ENCODE peak calls at places on chromosomes 3 and 15, in ten cellular contexts. Y is fibroblast of mammary gland, D is GM10248, E is MM.1S, T is GM13976, R is neural crest cell, O is cardiac fibroblast, K is osteocyte, W is body of pancreas, G is fibroblast of lung. S is an unnamed sample.

GRCh38 chr15:98868564-98868963 is 139.0 kb downstream of the PGPEP1L start:
- DNase-seq in D (no peak), T (no peak), R (no peak), W (no peak), Y (no peak), K (no peak), G (no peak), E (no peak), O (no peak), S (no peak)

GRCh38 chr3:168249048-168249538 is 153.4 kb upstream of the GOLIM4 start:
- DNase-seq in R (no peak), Y (peak), K (no peak), D (peak), O (no peak), T (peak), G (peak), W (no peak), E (peak), S (no peak)

GRCh38 chr3:5010706-5011554 is 31.7 kb downstream of the BHLHE40 start:
- DNase-seq in R (no peak), W (no peak), G (no peak), O (no peak), E (no peak), Y (peak), K (no peak), T (no peak), D (no peak), S (no peak)

GRCh38 chr15:80072285-80072684 is 12.8 kb downstream of the ZFAND6 start:
- DNase-seq in O (peak), T (peak), K (no peak), E (peak), G (peak), Y (peak), R (no peak), D (peak), W (no peak), S (no peak)

GRCh38 chr15:50506121-50506520 is 40.3 kb downstream of the USP50 start:
- DNase-seq in E (no peak), D (no peak), O (no peak), G (no peak), W (no peak), T (no peak), K (no peak), Y (no peak), R (peak), S (no peak)

GRCh38 chr3:51974963-51975856 is at the start of gene ABHD14A:
- DNase-seq in Y (peak), R (no peak), T (peak), E (peak), W (peak), O (peak), G (peak), D (peak), K (no peak), S (peak)

GRCh38 chr15:77819841-77820728 is 187.4 kb upstream of the LINGO1 start:
- DNase-seq in K (no peak), Y (peak), D (no peak), T (peak), E (peak), O (peak), R (peak), W (no peak), G (no peak), S (no peak)

GRCh38 chr15:78629031-78629715 is 8.4 kb upstream of the CHRNA3 start:
- DNase-seq in D (no peak), K (peak), T (no peak), W (no peak), R (no peak), O (no peak), E (no peak), G (no peak), Y (no peak), S (no peak)

GRCh38 chr3:54951405-54951804 is 23.5 kb upstream of the LRTM1 start:
- DNase-seq in O (peak), K (peak), T (no peak), G (peak), W (peak), Y (peak), D (no peak), R (peak), E (no peak), S (no peak)

GRCh38 chr15:98413973-98414546 is 234.3 kb upstream of the IGF1R start:
- DNase-seq in O (no peak), K (no peak), E (no peak), T (no peak), D (no peak), G (no peak), R (no peak), Y (no peak), W (no peak), S (no peak)

GRCh38 chr3:151443583-151443982 is 17.3 kb downstream of the IGSF10 start:
- DNase-seq in R (no peak), T (no peak), D (no peak), Y (no peak), K (no peak), G (peak), O (no peak), W (no peak), E (no peak), S (no peak)

GRCh38 chr15:41881925-41882688 is 11.7 kb downstream of the SPTBN5 start:
- DNase-seq in E (no peak), Y (no peak), D (no peak), K (no peak), R (no peak), G (no peak), T (no peak), O (no peak), W (peak), S (no peak)

GRCh38 chr3:170423001-170423615 is 4.4 kb downstream of the CLDN11 start:
- DNase-seq in T (no peak), W (no peak), O (no peak), E (no peak), G (no peak), K (no peak), Y (no peak), D (no peak), R (no peak), S (no peak)

GRCh38 chr3:42764561-42765295 is 8.3 kb downstream of the CCDC13 start:
- DNase-seq in K (peak), D (no peak), Y (no peak), T (no peak), W (no peak), R (no peak), E (no peak), O (no peak), G (no peak), S (no peak)

GRCh38 chr15:80849308-80849707 is 70.1 kb downstream of the CEMIP start:
- DNase-seq in K (no peak), O (peak), Y (peak), E (no peak), R (no peak), G (peak), T (no peak), W (no peak), D (no peak), S (no peak)

GRCh38 chr3:138375446-138375845 is 27.1 kb downstream of the MRAS start:
- DNase-seq in T (no peak), Y (no peak), G (no peak), K (no peak), E (no peak), D (no peak), R (no peak), O (no peak), W (no peak), S (no peak)

GRCh38 chr3:153901991-153902390 is 219.2 kb upstream of the ARHGEF26 start:
- DNase-seq in E (no peak), W (no peak), K (no peak), R (no peak), G (no peak), Y (peak), D (no peak), T (no peak), O (peak), S (no peak)

GRCh38 chr3:153897842-153898241 is 223.3 kb upstream of the ARHGEF26 start:
- DNase-seq in D (no peak), O (no peak), Y (no peak), R (no peak), K (no peak), W (no peak), E (peak), G (no peak), T (no peak), S (no peak)

GRCh38 chr3:153901152-153901551 is 220.0 kb upstream of the ARHGEF26 start:
- DNase-seq in R (no peak), K (no peak), W (no peak), T (no peak), Y (peak), O (peak), E (no peak), D (no peak), G (no peak), S (no peak)

GRCh38 chr3:153906366-153906765 is 214.8 kb upstream of the ARHGEF26 start:
- DNase-seq in O (no peak), E (no peak), K (no peak), W (no peak), T (no peak), G (no peak), D (no peak), Y (no peak), R (no peak), S (no peak)

GRCh38 chr3:153903430-153903829 is 217.8 kb upstream of the ARHGEF26 start:
- DNase-seq in K (no peak), Y (no peak), D (no peak), O (no peak), E (no peak), W (no peak), G (no peak), R (no peak), T (no peak), S (no peak)
- TF ChIP-seq CTCF in K (no peak), Y (no peak), D (no peak), O (no peak), E (peak), W (no peak), G (no peak), R (peak), T (no peak), S (no peak)

DNA sequence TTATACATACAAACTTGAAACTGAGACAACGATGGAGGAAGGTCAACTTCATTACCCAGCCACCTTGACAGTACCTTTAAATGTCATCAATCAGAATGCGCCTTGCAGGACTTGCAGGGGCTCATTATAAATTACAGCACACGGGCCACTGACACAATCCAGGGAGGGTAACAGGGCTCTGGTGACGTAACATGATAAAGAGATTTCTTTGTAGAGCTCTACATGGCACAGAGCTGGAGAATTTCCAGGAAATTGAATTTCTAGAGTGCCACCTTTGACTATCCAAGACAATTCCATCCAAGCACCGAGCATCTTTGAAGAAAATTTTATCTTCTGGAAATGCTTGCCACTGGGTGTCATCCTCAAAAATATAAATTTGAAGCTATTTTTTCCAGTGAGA is 486.0 kb downstream of the FOXP1 start:
- DNase-seq in Y (no peak), W (no peak), R (no peak), K (no peak), D (no peak), T (no peak), E (no peak), O (no peak), G (no peak), S (no peak)
- TF ChIP-seq CTCF in Y (no peak), W (no peak), R (no peak), K (no peak), D (no peak), T (no peak), E (no peak), O (no peak), G (no peak), S (no peak)

DNA sequence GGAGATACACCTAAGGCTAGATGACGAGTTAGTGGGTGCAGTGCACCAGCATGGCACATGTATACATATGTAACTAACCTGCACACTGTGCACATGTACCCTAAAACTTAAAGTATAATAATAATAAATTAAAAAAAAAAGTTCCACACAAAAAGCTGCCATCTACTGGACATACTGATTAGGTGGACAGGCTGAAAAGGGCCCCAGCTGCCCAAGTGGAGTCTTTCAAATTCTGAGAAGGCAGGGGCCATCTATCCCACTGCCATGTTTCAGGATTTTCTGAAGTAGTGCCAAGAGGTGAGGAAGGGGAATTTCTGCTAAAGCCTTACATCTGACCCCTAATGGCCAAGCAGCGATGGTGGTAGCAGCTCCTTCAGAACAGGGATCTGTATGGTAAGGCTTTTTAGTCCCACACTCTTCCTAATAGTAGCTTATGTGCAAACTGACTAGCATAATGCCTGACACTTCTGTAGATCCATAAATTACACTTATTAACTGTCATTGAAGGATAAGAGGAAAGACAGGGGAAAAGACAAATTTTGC is 7.7 kb downstream of the FSTL1 start:
- DNase-seq in K (no peak), Y (no peak), T (no peak), E (no peak), G (no peak), R (no peak), W (no peak), D (no peak), O (peak), S (no peak)
- TF ChIP-seq CTCF in K (peak), Y (peak), T (no peak), E (no peak), G (peak), R (peak), W (no peak), D (no peak), O (peak), S (no peak)

DNA sequence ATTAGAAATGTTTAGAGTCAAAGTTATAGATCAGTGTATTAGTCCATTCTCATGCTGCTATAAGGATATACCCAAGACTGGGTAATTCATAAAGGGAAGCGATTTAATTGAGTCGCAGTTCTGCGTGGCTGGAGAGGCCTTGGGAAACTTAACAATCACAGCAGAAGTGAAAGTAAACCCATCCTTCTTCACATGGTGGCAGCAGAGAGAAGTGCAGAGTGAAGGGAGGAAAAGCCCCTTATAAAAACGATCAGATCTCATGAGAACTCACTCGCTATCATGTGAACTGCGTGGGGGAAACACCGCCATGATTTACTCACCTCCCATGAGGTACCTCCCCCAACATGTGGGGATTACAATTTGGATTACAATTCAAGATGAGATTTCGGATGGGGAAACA is 871.5 kb downstream of the DIPK2A start:
- DNase-seq in O (no peak), D (no peak), Y (peak), W (no peak), R (no peak), E (no peak), K (no peak), G (peak), T (no peak), S (no peak)
- TF ChIP-seq CTCF in O (no peak), D (no peak), Y (peak), W (no peak), R (peak), E (peak), K (peak), G (peak), T (no peak), S (no peak)

GRCh38 chr3:149879872-149880271 is 66.9 kb downstream of the RNF13 start:
- DNase-seq in R (peak), Y (peak), G (peak), D (peak), O (peak), E (peak), K (no peak), T (no peak), W (peak), S (no peak)
- TF ChIP-seq CTCF in R (peak), Y (peak), G (peak), D (peak), O (peak), E (peak), K (peak), T (peak), W (no peak), S (peak)

GRCh38 chr15:74378853-74379252 is 11.4 kb upstream of the CYP11A1 start:
- DNase-seq in G (no peak), O (peak), E (no peak), T (no peak), R (no peak), D (peak), Y (no peak), W (no peak), K (no peak), S (no peak)

GRCh38 chr15:74377831-74378766 is 10.7 kb upstream of the CYP11A1 start:
- DNase-seq in W (no peak), K (no peak), E (no peak), R (no peak), D (peak), T (no peak), Y (no peak), G (no peak), O (no peak), S (no peak)

GRCh38 chr15:74376226-74376625 is 8.8 kb upstream of the CYP11A1 start:
- DNase-seq in O (no peak), T (no peak), K (no peak), E (no peak), Y (no peak), G (no peak), D (peak), W (no peak), R (no peak), S (no peak)

GRCh38 chr15:74375303-74375693 is 7.9 kb upstream of the CYP11A1 start:
- DNase-seq in Y (peak), T (peak), O (peak), G (peak), K (peak), D (peak), W (peak), E (peak), R (peak), S (peak)

GRCh38 chr15:74376825-74377581 is 9.6 kb upstream of the CYP11A1 start:
- DNase-seq in T (no peak), E (no peak), W (no peak), R (no peak), O (no peak), Y (no peak), G (no peak), D (peak), K (no peak), S (no peak)
- TF ChIP-seq CTCF in T (no peak), E (no peak), W (no peak), R (no peak), O (no peak), Y (no peak), G (no peak), D (no peak), K (no peak), S (no peak)

GRCh38 chr3:98800401-98800800 is 37.3 kb downstream of the ST3GAL6 start:
- DNase-seq in T (no peak), D (no peak), R (no peak), G (no peak), O (no peak), K (no peak), E (no peak), W (no peak), Y (no peak), S (no peak)

GRCh38 chr3:98798820-98799219 is 35.7 kb downstream of the ST3GAL6 start:
- DNase-seq in E (no peak), T (no peak), D (no peak), K (no peak), R (no peak), Y (no peak), W (no peak), O (no peak), G (no peak), S (no peak)

GRCh38 chr3:98799479-98799878 is 36.3 kb downstream of the ST3GAL6 start:
- DNase-seq in O (no peak), K (no peak), W (no peak), E (no peak), G (no peak), T (no peak), D (no peak), R (no peak), Y (no peak), S (no peak)

GRCh38 chr3:98797905-98798304 is 34.8 kb downstream of the ST3GAL6 start:
- DNase-seq in E (no peak), D (no peak), W (no peak), Y (no peak), R (no peak), K (no peak), T (no peak), G (no peak), O (no peak), S (no peak)

GRCh38 chr3:98801042-98801747 is 38.1 kb downstream of the ST3GAL6 start:
- DNase-seq in K (no peak), O (no peak), G (no peak), T (no peak), R (no peak), E (no peak), D (no peak), Y (no peak), W (no peak), S (no peak)
- TF ChIP-seq CTCF in K (peak), O (peak), G (peak), T (no peak), R (no peak), E (no peak), D (no peak), Y (peak), W (no peak), S (no peak)

GRCh38 chr15:63983071-63983711 is 63.1 kb downstream of the DAPK2 start:
- DNase-seq in T (peak), G (no peak), Y (no peak), O (no peak), R (peak), K (no peak), D (no peak), E (no peak), W (peak), S (no peak)
- TF ChIP-seq CTCF in T (no peak), G (peak), Y (peak), O (no peak), R (no peak), K (peak), D (peak), E (no peak), W (no peak), S (peak)

GRCh38 chr3:79767194-79767952 is 425 bp downstream of the ROBO1 start:
- DNase-seq in K (no peak), T (no peak), Y (no peak), D (no peak), R (peak), E (no peak), G (peak), O (peak), W (no peak), S (no peak)
- TF ChIP-seq CTCF in K (peak), T (no peak), Y (no peak), D (no peak), R (peak), E (no peak), G (peak), O (no peak), W (no peak), S (no peak)

DNA sequence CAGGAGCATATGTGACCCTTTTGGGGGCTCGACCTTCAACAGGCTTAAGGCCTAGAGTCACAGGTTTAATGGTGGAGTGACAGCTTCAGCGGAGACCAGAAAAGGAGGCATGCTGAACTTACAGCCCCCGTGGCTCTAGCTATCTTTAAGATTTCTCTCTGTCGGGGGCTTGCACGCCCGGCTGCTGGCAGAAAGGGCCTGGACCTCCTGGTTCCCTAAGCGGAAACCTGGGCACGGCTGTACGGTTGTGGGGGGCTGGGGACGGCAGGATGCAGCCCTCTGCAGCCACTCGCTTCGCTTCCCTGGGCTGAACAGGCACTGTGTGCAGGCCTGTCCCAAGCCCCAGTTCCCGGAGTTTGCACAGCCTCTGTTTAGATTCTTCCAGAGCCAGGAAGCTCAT is 513 bp upstream of the CACNA2D2 start:
- DNase-seq in W (no peak), T (no peak), G (no peak), O (no peak), R (peak), K (no peak), D (no peak), E (no peak), Y (no peak), S (no peak)
- TF ChIP-seq CTCF in W (no peak), T (no peak), G (no peak), O (no peak), R (no peak), K (no peak), D (no peak), E (no peak), Y (no peak), S (no peak)

S was measured in natural killer cell.